ENCODE peak calls at places on chromosomes 16 and 17, in nine cellular contexts. S, J, L, I, P, V, Z, H and C are unnamed samples.

GRCh38 chr17:34519286-34519685 is 60.1 kb upstream of the TMEM132E start:
- DNase-seq in H (no peak), Z (peak; percentile 80), J (peak; percentile 85), I (peak; percentile 25), L (peak; percentile 21), V (peak; percentile 49), P (peak; percentile 2), S (no peak), C (peak; percentile 46)

GRCh38 chr16:76243620-76244019 is 33.6 kb upstream of the CNTNAP4 start:
- DNase-seq in J (no peak), I (no peak), Z (no peak), S (no peak), L (no peak), H (no peak), V (no peak), P (no peak), C (no peak)

GRCh38 chr17:55770220-55770870 is 19.5 kb downstream of the PCTP start:
- DNase-seq in I (no peak), H (no peak), V (peak; percentile 73), L (peak; percentile 64), S (peak; percentile 43), P (peak; percentile 49), J (no peak), Z (peak; percentile 39), C (peak; percentile 53)

GRCh38 chr17:8019665-8020064 is 17.2 kb downstream of the GUCY2D start:
- DNase-seq in H (no peak), P (no peak), V (no peak), S (no peak), I (no peak), L (no peak), Z (no peak), J (no peak), C (no peak)

GRCh38 chr16:66391726-66392670 is 25.5 kb downstream of the CDH5 start:
- DNase-seq in I (no peak), J (no peak), Z (no peak), V (no peak), L (no peak), P (no peak), S (no peak), H (no peak), C (no peak)

GRCh38 chr17:10526517-10526916 is 8.2 kb upstream of the MYH1 start:
- DNase-seq in H (no peak), Z (no peak), J (no peak), P (no peak), I (no peak), S (no peak), V (no peak), L (no peak), C (no peak)

GRCh38 chr17:59427425-59427921 is 96.0 kb downstream of the YPEL2 start:
- DNase-seq in I (no peak), P (peak; percentile 98), S (no peak), J (no peak), H (no peak), L (peak; percentile 20), Z (no peak), V (no peak), C (no peak)

GRCh38 chr16:920722-921121 is 50.1 kb downstream of the LMF1 start:
- DNase-seq in S (no peak), I (no peak), Z (no peak), J (no peak), V (no peak), H (no peak), P (no peak), L (no peak), C (peak; percentile 4)

GRCh38 chr17:82858376-82859126 is 18.7 kb upstream of the ZNF750 start:
- DNase-seq in V (no peak), P (no peak), I (no peak), J (no peak), L (no peak), Z (no peak), S (no peak), H (no peak), C (no peak)

GRCh38 chr17:5877948-5878347 is 192.2 kb upstream of the WSCD1 start:
- DNase-seq in Z (no peak), J (no peak), H (no peak), P (no peak), V (no peak), I (no peak), S (no peak), L (no peak), C (no peak)

GRCh38 chr17:49035470-49036269 is 38.5 kb downstream of the IGF2BP1 start:
- DNase-seq in S (peak; percentile 82), J (peak; percentile 88), I (no peak), V (peak; percentile 84), Z (peak; percentile 64), H (no peak), L (peak; percentile 67), P (peak; percentile 75), C (peak; percentile 49)

GRCh38 chr17:64242633-64243032 is 20.4 kb downstream of the TEX2 start:
- DNase-seq in H (no peak), P (no peak), J (no peak), Z (no peak), V (no peak), S (no peak), I (no peak), L (no peak), C (no peak)

GRCh38 chr17:69417545-69418483 is 3.3 kb downstream of the MAP2K6 start:
- DNase-seq in S (no peak), H (no peak), I (no peak), V (no peak), Z (no peak), J (no peak), L (no peak), P (peak; percentile 62), C (no peak)

GRCh38 chr16:27327586-27327915 is 13.8 kb downstream of the IL4R start:
- DNase-seq in P (no peak), L (no peak), I (no peak), V (no peak), Z (no peak), H (no peak), J (no peak), S (no peak), C (no peak)

GRCh38 chr17:44967907-44968224 is 237 bp downstream of the C1QL1 start:
- DNase-seq in P (no peak), I (no peak), V (no peak), J (no peak), Z (no peak), H (no peak), L (no peak), S (no peak), C (no peak)

DNA sequence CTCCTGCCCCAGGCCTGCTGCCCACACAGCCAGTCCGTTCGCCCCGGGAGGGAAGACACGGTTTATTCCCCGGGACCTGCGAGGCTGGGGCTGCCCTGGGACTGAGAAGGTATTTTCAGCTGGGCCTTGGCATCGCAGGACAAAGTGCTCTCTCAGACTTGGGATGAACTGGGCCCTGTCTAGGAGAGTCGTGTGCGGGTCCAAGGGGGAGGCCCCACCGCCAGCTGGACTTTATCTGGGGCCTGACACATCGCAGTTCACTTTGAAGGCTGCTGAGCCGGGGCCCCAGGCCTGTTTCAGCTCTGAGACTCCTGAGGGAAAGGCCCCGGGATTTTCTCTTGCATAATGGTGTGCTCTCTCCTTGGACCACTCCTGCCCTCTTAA is 6.8 kb downstream of the CRISPLD2 start:
- DNase-seq in Z (no peak), V (peak; percentile 73), L (no peak), J (no peak), S (no peak), I (no peak), P (no peak), H (no peak), C (no peak)
- TF ChIP-seq MAX in Z (no peak), V (peak; percentile 33), L (no peak), J (no peak), S (no peak), I (no peak), P (no peak), H (no peak), C (no peak)

GRCh38 chr16:22314661-22315626 is 17.7 kb downstream of the POLR3E start:
- DNase-seq in L (no peak), P (no peak), Z (no peak), H (no peak), V (no peak), S (no peak), I (no peak), J (no peak), C (no peak)
- TF ChIP-seq MAX in L (no peak), P (no peak), Z (no peak), H (no peak), V (no peak), S (no peak), I (no peak), J (no peak), C (no peak)

GRCh38 chr17:77933777-77934398 is 24.6 kb upstream of the TNRC6C start:
- DNase-seq in P (no peak), J (no peak), V (no peak), I (no peak), L (no peak), S (no peak), Z (no peak), H (no peak), C (peak; percentile 21)
- TF ChIP-seq MAX in P (no peak), J (no peak), V (no peak), I (no peak), L (no peak), S (no peak), Z (no peak), H (no peak), C (no peak)

GRCh38 chr17:29577009-29577777 is 8.7 kb downstream of the TP53I13 start:
- DNase-seq in V (no peak), J (no peak), I (no peak), L (no peak), H (no peak), Z (no peak), S (no peak), P (no peak), C (no peak)

GRCh38 chr17:29576214-29577008 is 7.9 kb downstream of the TP53I13 start:
- DNase-seq in L (no peak), H (no peak), Z (no peak), S (no peak), I (no peak), J (no peak), V (no peak), P (no peak), C (no peak)

GRCh38 chr17:29578626-29579485 is 10.4 kb downstream of the TP53I13 start:
- DNase-seq in H (no peak), Z (no peak), J (no peak), I (no peak), P (no peak), S (no peak), V (no peak), L (no peak), C (no peak)

GRCh38 chr17:29575511-29576213 is 7.2 kb downstream of the TP53I13 start:
- DNase-seq in S (no peak), V (no peak), J (no peak), P (no peak), L (no peak), Z (no peak), H (no peak), I (no peak), C (no peak)

DNA sequence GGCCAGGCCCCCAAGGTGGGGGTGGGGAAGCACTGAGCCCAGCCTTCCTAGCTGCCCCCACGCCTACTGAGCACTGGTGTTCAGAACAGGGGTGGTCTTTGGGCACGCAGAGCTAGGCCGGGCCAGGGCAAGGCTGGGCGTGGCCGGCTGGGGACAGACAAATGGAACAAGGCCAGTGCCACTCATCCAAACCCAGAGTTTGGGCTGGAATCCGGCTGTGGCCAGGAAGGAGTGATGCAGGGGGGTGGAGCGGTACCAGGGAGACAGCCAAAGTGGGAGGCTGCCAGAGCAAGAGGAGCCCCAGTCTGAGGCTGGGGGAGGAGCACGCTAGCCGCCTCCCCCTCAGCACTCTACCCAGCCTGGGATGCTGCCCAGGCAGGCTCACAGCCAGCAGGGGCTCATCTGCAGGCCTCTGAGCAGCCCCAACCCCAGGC is 9.3 kb downstream of the TP53I13 start:
- DNase-seq in S (no peak), I (no peak), H (no peak), J (no peak), V (no peak), P (no peak), Z (no peak), L (no peak), C (no peak)
- TF ChIP-seq MAX in S (no peak), I (no peak), H (no peak), J (no peak), V (no peak), P (no peak), Z (no peak), L (no peak), C (no peak)